ENCODE peak calls at places on chromosomes 16 and 17, in four cellular contexts. Y is astrocyte of the hippocampus; V is stimulated activated CD4-positive, alpha-beta T cell treated with anti-CD3 and anti-CD28 coated beads, Interleukin-1b, Interleukin-23, amount 100 ng/mL, for 48 hours; U is NCI-H774. R is an unnamed sample.
A peak's percentile ranks its signal among the peaks of the same experiment; 100 is the strongest.

GRCh38 chr17:5883775-5884665 is 186.2 kb upstream of the WSCD1 start:
- DNase-seq in Y (no peak), V (no peak), U (no peak), R (no peak)

GRCh38 chr17:45107286-45107685 is 25.0 kb downstream of the PLCD3 start:
- DNase-seq in Y (no peak), V (no peak), U (no peak), R (no peak)

GRCh38 chr16:57900796-57901479 is 70.0 kb downstream of the CNGB1 start:
- DNase-seq in Y (no peak), V (no peak), U (no peak), R (no peak)

GRCh38 chr16:86044241-86044671 is 145.3 kb downstream of the IRF8 start:
- DNase-seq in Y (peak; percentile 28), V (peak; percentile 40), U (no peak), R (no peak)

GRCh38 chr17:78252111-78252634 is 20.7 kb downstream of the TMEM235 start:
- DNase-seq in Y (no peak), V (peak; percentile 30), U (no peak), R (no peak)

GRCh38 chr17:45307290-45308015 is 9.4 kb downstream of the MAP3K14 start:
- DNase-seq in Y (peak; percentile 89), V (peak; percentile 77), U (no peak), R (no peak)

GRCh38 chr16:23575834-23576233 is 18.3 kb downstream of the UBFD1 start:
- DNase-seq in Y (no peak), V (no peak), U (no peak), R (no peak)

GRCh38 chr16:89741342-89742014 is 20.1 kb downstream of the ZNF276 start:
- DNase-seq in Y (no peak), V (no peak), U (no peak), R (no peak)

GRCh38 chr17:30939059-30939689 is 17.4 kb downstream of the ADAP2 start:
- DNase-seq in Y (no peak), V (no peak), U (no peak), R (no peak)

GRCh38 chr17:48995871-48996695 is 1.1 kb upstream of the IGF2BP1 start:
- DNase-seq in Y (peak; percentile 72), V (no peak), U (no peak), R (no peak)

GRCh38 chr17:77634710-77635109 is 323.8 kb upstream of the TNRC6C start:
- DNase-seq in Y (no peak), V (peak; percentile 72), U (no peak), R (no peak)

GRCh38 chr17:9837551-9838471 is 12.1 kb downstream of the GLP2R start:
- DNase-seq in Y (peak; percentile 16), V (no peak), U (no peak), R (no peak)

GRCh38 chr16:10558746-10559641 is 21.4 kb downstream of the EMP2 start:
- DNase-seq in Y (peak; percentile 50), V (no peak), U (peak; percentile 39), R (no peak)

GRCh38 chr16:85543536-85543935 is 69.6 kb upstream of the GSE1 start:
- DNase-seq in Y (no peak), V (no peak), U (no peak), R (no peak)

R was measured in NCI-H526 treated with DMSO at 0.1 percent for 48 hours.